ENCODE peak calls at places on chromosomes 11 and 22, in six cellular contexts. S, R, M, I, V and K are unnamed samples.

GRCh38 chr11:36131719-36132349 is 157.4 kb downstream of the COMMD9 start:
- DNase-seq in S (peak), R (no peak), M (no peak), I (no peak), V (no peak), K (no peak)

GRCh38 chr22:38347944-38348750 is 30.9 kb upstream of the CSNK1E start:
- DNase-seq in S (no peak), R (peak), M (no peak), I (peak), V (no peak), K (no peak)

GRCh38 chr22:32444068-32444467 is 20.2 kb downstream of the BPIFC start:
- DNase-seq in S (peak), R (peak), M (no peak), I (no peak), V (peak), K (peak)

GRCh38 chr22:25413620-25414019 is 150.9 kb upstream of the GRK3 start:
- DNase-seq in S (no peak), R (no peak), M (no peak), I (no peak), V (no peak), K (no peak)

GRCh38 chr11:88538088-88538487 is 200.6 kb upstream of the CTSC start:
- DNase-seq in S (peak), R (no peak), M (no peak), I (no peak), V (no peak), K (no peak)

GRCh38 chr11:64582885-64583284 is 8.1 kb upstream of the SLC22A12 start:
- DNase-seq in S (no peak), R (no peak), M (no peak), I (no peak), V (no peak), K (no peak)

GRCh38 chr11:69854719-69855118 is 35.5 kb upstream of the FGF3 start:
- DNase-seq in S (peak), R (peak), M (no peak), I (no peak), V (no peak), K (peak)

GRCh38 chr11:77117485-77117884 is 10.6 kb upstream of the MYO7A start:
- DNase-seq in S (no peak), R (no peak), M (no peak), I (no peak), V (no peak), K (no peak)

GRCh38 chr11:70158201-70158600 is 44.9 kb upstream of the FADD start:
- DNase-seq in S (peak), R (peak), M (no peak), I (no peak), V (no peak), K (peak)

GRCh38 chr11:62390727-62391126 is 28.1 kb upstream of the SCGB1A1 start:
- DNase-seq in S (peak), R (no peak), M (no peak), I (no peak), V (no peak), K (no peak)

GRCh38 chr11:57482782-57483569 is 22.6 kb downstream of the RTN4RL2 start:
- DNase-seq in S (peak), R (no peak), M (peak), I (peak), V (peak), K (no peak)

GRCh38 chr11:122317337-122317736 is 201.3 kb upstream of the BLID start:
- DNase-seq in S (peak), R (no peak), M (no peak), I (no peak), V (no peak), K (no peak)